ENCODE peak calls at places on chromosomes 11 and 22, in six cellular contexts. One of them, this sample, is unnamed.

GRCh38 chr22:49976439-49977175 is 16.0 kb downstream of the PIM3 start:
- DNase-seq in HEK293T: no peak
- DNase-seq in WTC11: no peak
- DNase-seq in HCT116: no peak
- DNase-seq in K562: no peak
- DNase-seq in GM12878: peak
- DNase-seq in this sample: no peak

GRCh38 chr11:111455291-111456085 is 56.7 kb downstream of the BTG4 start:
- DNase-seq in HEK293T: no peak
- DNase-seq in WTC11: no peak
- DNase-seq in HCT116: no peak
- DNase-seq in K562: no peak
- DNase-seq in GM12878: no peak
- DNase-seq in this sample: no peak

GRCh38 chr11:13874596-13874995 is 87.9 kb upstream of the SPON1 start:
- DNase-seq in HEK293T: no peak
- DNase-seq in WTC11: no peak
- DNase-seq in HCT116: no peak
- DNase-seq in K562: no peak
- DNase-seq in GM12878: no peak
- DNase-seq in this sample: no peak

GRCh38 chr11:94806436-94806835 is 38.3 kb downstream of the AMOTL1 start:
- DNase-seq in HEK293T: no peak
- DNase-seq in WTC11: no peak
- DNase-seq in HCT116: no peak
- DNase-seq in K562: no peak
- DNase-seq in GM12878: no peak
- DNase-seq in this sample: no peak

GRCh38 chr11:121291319-121291718 is 1.3 kb upstream of the SC5D start:
- DNase-seq in HEK293T: no peak
- DNase-seq in WTC11: no peak
- DNase-seq in HCT116: no peak
- DNase-seq in K562: no peak
- DNase-seq in GM12878: no peak
- DNase-seq in this sample: no peak

GRCh38 chr22:29113329-29113728 is 40.5 kb downstream of the KREMEN1 start:
- DNase-seq in HEK293T: no peak
- DNase-seq in WTC11: no peak
- DNase-seq in HCT116: no peak
- DNase-seq in K562: no peak
- DNase-seq in GM12878: no peak
- DNase-seq in this sample: no peak

GRCh38 chr11:79648766-79649545 is 208.1 kb upstream of the TENM4 start:
- DNase-seq in HEK293T: no peak
- DNase-seq in WTC11: no peak
- DNase-seq in HCT116: no peak
- DNase-seq in K562: no peak
- DNase-seq in GM12878: no peak
- DNase-seq in this sample: no peak

GRCh38 chr22:46089426-46090041 is 60.8 kb upstream of the PPARA start:
- DNase-seq in HEK293T: no peak
- DNase-seq in WTC11: no peak
- DNase-seq in HCT116: no peak
- DNase-seq in K562: no peak
- DNase-seq in GM12878: no peak
- DNase-seq in this sample: no peak

GRCh38 chr11:118661425-118662301 is 17.8 kb downstream of the TREH start:
- DNase-seq in HEK293T: no peak
- DNase-seq in WTC11: no peak
- DNase-seq in HCT116: no peak
- DNase-seq in K562: no peak
- DNase-seq in GM12878: no peak
- DNase-seq in this sample: no peak

GRCh38 chr11:96001037-96001436 is 77.1 kb upstream of the MTMR2 start:
- DNase-seq in HEK293T: no peak
- DNase-seq in WTC11: no peak
- DNase-seq in HCT116: no peak
- DNase-seq in K562: no peak
- DNase-seq in GM12878: no peak
- DNase-seq in this sample: no peak

GRCh38 chr11:27660171-27660570 is 40.1 kb downstream of the BDNF start:
- DNase-seq in HEK293T: no peak
- DNase-seq in WTC11: no peak
- DNase-seq in HCT116: no peak
- DNase-seq in K562: no peak
- DNase-seq in GM12878: no peak
- DNase-seq in this sample: no peak

GRCh38 chr11:62152245-62153086 is 28.7 kb downstream of the INCENP start:
- DNase-seq in HEK293T: no peak
- DNase-seq in WTC11: no peak
- DNase-seq in HCT116: no peak
- DNase-seq in K562: no peak
- DNase-seq in GM12878: no peak
- DNase-seq in this sample: peak

GRCh38 chr22:46070215-46070721 is 80.1 kb upstream of the PPARA start:
- DNase-seq in HEK293T: no peak
- DNase-seq in WTC11: peak
- DNase-seq in HCT116: no peak
- DNase-seq in K562: no peak
- DNase-seq in GM12878: no peak
- DNase-seq in this sample: peak

GRCh38 chr11:8533332-8533731 is 60.7 kb downstream of the STK33 start:
- DNase-seq in HEK293T: no peak
- DNase-seq in WTC11: no peak
- DNase-seq in HCT116: no peak
- DNase-seq in K562: no peak
- DNase-seq in GM12878: peak
- DNase-seq in this sample: no peak

GRCh38 chr11:17352925-17353227 is 1.3 kb downstream of the NCR3LG1 start:
- DNase-seq in HEK293T: peak
- DNase-seq in WTC11: peak
- DNase-seq in HCT116: no peak
- DNase-seq in K562: peak
- DNase-seq in GM12878: no peak
- DNase-seq in this sample: peak

GRCh38 chr11:59754859-59755700 is at the start of gene STX3:
- DNase-seq in HEK293T: peak
- DNase-seq in WTC11: peak
- DNase-seq in HCT116: peak
- DNase-seq in K562: peak
- DNase-seq in GM12878: no peak
- DNase-seq in this sample: no peak

GRCh38 chr11:96964661-96965060 is 574.8 kb downstream of the JRKL start:
- DNase-seq in HEK293T: no peak
- DNase-seq in WTC11: no peak
- DNase-seq in HCT116: no peak
- DNase-seq in K562: no peak
- DNase-seq in GM12878: no peak
- DNase-seq in this sample: no peak

GRCh38 chr22:38782402-38783094 is 11.4 kb downstream of the DNAL4 start:
- DNase-seq in HEK293T: no peak
- DNase-seq in WTC11: no peak
- DNase-seq in HCT116: no peak
- DNase-seq in K562: peak
- DNase-seq in GM12878: no peak
- DNase-seq in this sample: no peak

GRCh38 chr22:38450234-38450797 is 4.7 kb downstream of the KCNJ4 start:
- DNase-seq in HEK293T: no peak
- DNase-seq in WTC11: no peak
- DNase-seq in HCT116: no peak
- DNase-seq in K562: no peak
- DNase-seq in GM12878: no peak
- DNase-seq in this sample: no peak

GRCh38 chr22:50525991-50526848 is 822 bp upstream of the SCO2 start:
- DNase-seq in HEK293T: peak
- DNase-seq in WTC11: peak
- DNase-seq in HCT116: no peak
- DNase-seq in K562: peak
- DNase-seq in GM12878: no peak
- DNase-seq in this sample: no peak

GRCh38 chr11:119678351-119678750 is 50.6 kb downstream of the NECTIN1 start:
- DNase-seq in HEK293T: no peak
- DNase-seq in WTC11: no peak
- DNase-seq in HCT116: no peak
- DNase-seq in K562: no peak
- DNase-seq in GM12878: no peak
- DNase-seq in this sample: no peak

GRCh38 chr11:33643167-33643817 is 57.3 kb downstream of the C11orf91 start:
- DNase-seq in HEK293T: no peak
- DNase-seq in WTC11: no peak
- DNase-seq in HCT116: no peak
- DNase-seq in K562: no peak
- DNase-seq in GM12878: no peak
- DNase-seq in this sample: no peak

GRCh38 chr22:46905415-46905814 is 143.0 kb downstream of the TBC1D22A start:
- DNase-seq in HEK293T: no peak
- DNase-seq in WTC11: no peak
- DNase-seq in HCT116: no peak
- DNase-seq in K562: no peak
- DNase-seq in GM12878: no peak
- DNase-seq in this sample: peak

DNA sequence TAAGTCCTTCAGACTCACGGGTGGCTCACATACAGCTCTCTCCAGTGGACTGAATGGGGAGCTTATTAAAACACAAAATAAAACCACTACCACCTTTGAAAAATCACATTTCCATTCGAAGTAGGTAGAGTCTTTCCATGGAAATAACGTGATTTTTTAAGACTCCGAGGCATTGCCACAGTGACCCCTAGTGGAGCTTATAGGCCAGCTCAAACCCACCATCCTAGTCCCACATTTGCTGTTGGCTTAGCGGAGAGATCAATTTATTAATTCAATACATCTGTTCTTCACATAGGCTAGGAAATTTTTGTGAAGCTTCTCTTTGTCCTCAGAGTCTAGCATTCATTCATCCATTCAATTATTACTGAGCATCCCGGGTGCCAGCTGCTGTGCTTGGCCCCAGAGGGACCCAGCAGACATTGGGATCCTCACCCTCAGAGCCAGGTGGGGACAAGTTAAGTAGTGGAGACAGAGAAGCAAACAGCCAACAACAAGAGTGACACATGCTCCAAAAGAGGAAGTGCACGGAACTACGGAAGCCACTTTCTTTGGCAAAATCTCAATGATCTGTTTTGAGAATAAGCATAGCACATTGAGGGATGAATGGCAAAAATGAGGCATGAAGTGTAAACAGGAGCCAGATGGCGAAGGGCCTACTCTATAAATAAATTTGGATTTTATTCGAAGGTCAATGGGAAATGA is 10.2 kb upstream of the P4HA3 start:
- DNase-seq in HEK293T: peak
- DNase-seq in WTC11: peak
- DNase-seq in HCT116: no peak
- DNase-seq in K562: peak
- DNase-seq in GM12878: no peak
- DNase-seq in this sample: no peak
- TF ChIP-seq SP1 in HEK293T: no peak
- TF ChIP-seq SP1 in WTC11: no peak
- TF ChIP-seq SP1 in HCT116: no peak
- TF ChIP-seq SP1 in K562: no peak
- TF ChIP-seq SP1 in GM12878: no peak
- TF ChIP-seq SP1 in this sample: no peak

DNA sequence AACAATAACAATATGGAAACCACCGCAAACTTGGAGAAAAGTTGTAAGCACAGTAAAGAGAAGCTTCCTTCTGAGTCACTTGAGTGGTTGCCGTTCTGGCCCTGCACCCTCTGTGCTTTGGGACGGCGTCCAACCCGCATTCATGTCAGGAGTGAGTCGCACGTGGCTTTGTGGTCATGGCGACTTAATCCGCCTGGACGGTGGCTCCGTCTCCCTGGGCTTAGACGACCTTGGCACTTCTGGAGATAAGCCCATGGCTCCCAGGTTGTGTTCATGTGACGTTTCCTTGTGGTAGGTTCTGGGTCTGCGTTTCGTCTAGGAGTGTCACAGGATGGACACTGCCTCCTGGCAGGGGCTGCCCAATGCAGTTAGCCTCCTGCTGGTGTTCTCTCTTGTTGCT is 40.5 kb downstream of the TPCN2 start:
- DNase-seq in HEK293T: no peak
- DNase-seq in WTC11: no peak
- DNase-seq in HCT116: no peak
- DNase-seq in K562: no peak
- DNase-seq in GM12878: no peak
- DNase-seq in this sample: no peak
- TF ChIP-seq SP1 in HEK293T: no peak
- TF ChIP-seq SP1 in WTC11: no peak
- TF ChIP-seq SP1 in HCT116: no peak
- TF ChIP-seq SP1 in K562: no peak
- TF ChIP-seq SP1 in GM12878: no peak
- TF ChIP-seq SP1 in this sample: no peak

GRCh38 chr22:44085743-44086741 is 61.9 kb downstream of the PARVB start:
- DNase-seq in HEK293T: peak
- DNase-seq in WTC11: peak
- DNase-seq in HCT116: peak
- DNase-seq in K562: peak
- DNase-seq in GM12878: peak
- DNase-seq in this sample: no peak
- TF ChIP-seq SP1 in HEK293T: no peak
- TF ChIP-seq SP1 in WTC11: no peak
- TF ChIP-seq SP1 in HCT116: no peak
- TF ChIP-seq SP1 in K562: no peak
- TF ChIP-seq SP1 in GM12878: no peak
- TF ChIP-seq SP1 in this sample: no peak

GRCh38 chr11:76162336-76163288 is 43.7 kb downstream of the WNT11 start:
- DNase-seq in HEK293T: no peak
- DNase-seq in WTC11: no peak
- DNase-seq in HCT116: no peak
- DNase-seq in K562: peak
- DNase-seq in GM12878: no peak
- DNase-seq in this sample: no peak

GRCh38 chr11:76159303-76159937 is 46.9 kb downstream of the WNT11 start:
- DNase-seq in HEK293T: no peak
- DNase-seq in WTC11: no peak
- DNase-seq in HCT116: no peak
- DNase-seq in K562: no peak
- DNase-seq in GM12878: no peak
- DNase-seq in this sample: no peak

GRCh38 chr11:76159983-76160661 is 46.2 kb downstream of the WNT11 start:
- DNase-seq in HEK293T: no peak
- DNase-seq in WTC11: no peak
- DNase-seq in HCT116: no peak
- DNase-seq in K562: no peak
- DNase-seq in GM12878: no peak
- DNase-seq in this sample: no peak

GRCh38 chr11:76161261-76161961 is 44.9 kb downstream of the WNT11 start:
- DNase-seq in HEK293T: no peak
- DNase-seq in WTC11: no peak
- DNase-seq in HCT116: no peak
- DNase-seq in K562: peak
- DNase-seq in GM12878: no peak
- DNase-seq in this sample: no peak

DNA sequence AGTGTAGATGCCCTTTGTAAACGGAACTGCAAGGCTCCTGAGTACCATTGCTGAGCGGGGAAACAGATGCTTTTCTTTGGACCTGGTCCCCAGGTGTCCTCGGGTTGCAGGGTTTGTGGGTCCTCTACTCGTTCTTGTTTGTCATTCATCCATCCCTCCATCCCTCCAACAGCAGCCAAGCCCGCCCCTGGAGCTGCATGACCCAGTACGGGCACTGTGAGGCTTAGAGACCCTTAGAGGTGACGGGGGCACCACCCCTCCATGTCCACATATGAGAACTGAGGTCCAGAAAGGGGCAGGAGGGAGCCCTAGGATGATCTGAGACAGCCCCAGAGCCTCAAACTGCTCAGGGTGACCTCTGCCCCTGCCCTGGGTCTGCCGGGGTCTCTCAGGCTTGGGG is 45.4 kb downstream of the WNT11 start:
- DNase-seq in HEK293T: no peak
- DNase-seq in WTC11: no peak
- DNase-seq in HCT116: no peak
- DNase-seq in K562: no peak
- DNase-seq in GM12878: no peak
- DNase-seq in this sample: no peak
- TF ChIP-seq SP1 in HEK293T: no peak
- TF ChIP-seq SP1 in WTC11: no peak
- TF ChIP-seq SP1 in HCT116: no peak
- TF ChIP-seq SP1 in K562: no peak
- TF ChIP-seq SP1 in GM12878: no peak
- TF ChIP-seq SP1 in this sample: no peak